ENCODE peak calls at places on chromosome 21, in six cellular contexts. C is brain microvascular endothelial cell; U is fibroblast of lung; I is suprapubic skin; J is CD8-positive, alpha-beta T cell; R is GM23338. P is an unnamed sample.
A peak's percentile ranks its signal among the peaks of the same experiment; 100 is the strongest.

GRCh38 chr21:29230541-29231275 is 68.0 kb upstream of the BACH1 start:
- DNase-seq in C (no peak), U (peak; percentile 46), I (no peak), J (no peak), R (no peak), P (no peak)

GRCh38 chr21:26280715-26281310 is 110.2 kb upstream of the APP start:
- DNase-seq in C (no peak), U (no peak), I (no peak), J (no peak), R (peak; percentile 11), P (peak; percentile 33)

GRCh38 chr21:40300300-40300699 is 433.1 kb downstream of the PCP4 start:
- DNase-seq in C (no peak), U (no peak), I (no peak), J (no peak), R (no peak), P (peak; percentile 26)

GRCh38 chr21:37770496-37770895 is 145.8 kb downstream of the KCNJ6 start:
- DNase-seq in C (no peak), U (no peak), I (no peak), J (no peak), R (no peak), P (no peak)

GRCh38 chr21:20822559-20823133 is 175.6 kb upstream of the NCAM2 start:
- DNase-seq in C (no peak), U (no peak), I (no peak), J (no peak), R (peak; percentile 25), P (peak; percentile 62)

GRCh38 chr21:33660406-33660805 is 18.1 kb downstream of the ITSN1 start:
- DNase-seq in C (no peak), U (no peak), I (no peak), J (no peak), R (no peak), P (no peak)

GRCh38 chr21:36909901-36910561 is 56.4 kb downstream of the HLCS start:
- DNase-seq in C (peak; percentile 93), U (peak; percentile 99), I (no peak), J (no peak), R (no peak), P (no peak)

GRCh38 chr21:31732538-31732864 is 583 bp upstream of the SCAF4 start:
- DNase-seq in C (peak; percentile 39), U (peak; percentile 73), I (no peak), J (no peak), R (no peak), P (no peak)

GRCh38 chr21:28770867-28771661 is 221.6 kb downstream of the LTN1 start:
- DNase-seq in C (no peak), U (peak; percentile 67), I (no peak), J (no peak), R (no peak), P (no peak)

GRCh38 chr21:40505681-40506080 is 341.3 kb downstream of the DSCAM start:
- DNase-seq in C (no peak), U (no peak), I (no peak), J (no peak), R (no peak), P (no peak)

GRCh38 chr21:31161157-31161556 is 122.9 kb upstream of the KRTAP19-8 start:
- DNase-seq in C (no peak), U (peak; percentile 6), I (no peak), J (no peak), R (peak; percentile 52), P (peak; percentile 63)

GRCh38 chr21:44849616-44850130 is 23.8 kb downstream of the PTTG1IP start:
- DNase-seq in C (no peak), U (no peak), I (no peak), J (no peak), R (no peak), P (no peak)

GRCh38 chr21:45584786-45585185 is 42.5 kb upstream of the SLC19A1 start:
- DNase-seq in C (no peak), U (no peak), I (peak; percentile 37), J (no peak), R (no peak), P (no peak)

GRCh38 chr21:26850116-26850643 is 5.0 kb upstream of the ADAMTS1 start:
- DNase-seq in C (no peak), U (peak; percentile 75), I (no peak), J (no peak), R (peak; percentile 76), P (peak; percentile 37)

GRCh38 chr21:41207401-41208388 is 39.7 kb downstream of the BACE2 start:
- DNase-seq in C (peak; percentile 73), U (peak; percentile 84), I (no peak), J (no peak), R (no peak), P (no peak)

GRCh38 chr21:36806103-36806502 is 107.2 kb downstream of the SIM2 start:
- DNase-seq in C (peak; percentile 24), U (no peak), I (no peak), J (no peak), R (no peak), P (no peak)

GRCh38 chr21:14273736-14274538 is 58.0 kb downstream of the RBM11 start:
- DNase-seq in C (no peak), U (no peak), I (peak; percentile 78), J (no peak), R (peak; percentile 72), P (peak; percentile 17)

GRCh38 chr21:32448803-32449594 is 36.5 kb downstream of the EVA1C start:
- DNase-seq in C (peak; percentile 16), U (peak; percentile 12), I (no peak), J (no peak), R (no peak), P (no peak)

GRCh38 chr21:21230672-21231071 is 232.5 kb downstream of the NCAM2 start:
- DNase-seq in C (no peak), U (peak; percentile 19), I (no peak), J (no peak), R (peak; percentile 37), P (peak; percentile 16)

GRCh38 chr21:43864313-43864805 is 664 bp upstream of the AGPAT3 start:
- DNase-seq in C (no peak), U (peak; percentile 31), I (no peak), J (peak; percentile 27), R (peak; percentile 84), P (peak; percentile 47)

GRCh38 chr21:42833439-42833815 is 45.9 kb downstream of the WDR4 start:
- DNase-seq in C (no peak), U (peak; percentile 6), I (peak; percentile 74), J (peak; percentile 47), R (peak; percentile 47), P (peak; percentile 52)
- TF ChIP-seq CTCF in C (peak; percentile 30), U (no peak), I (no peak), J (peak; percentile 38), R (peak; percentile 22), P (peak; percentile 50)

DNA sequence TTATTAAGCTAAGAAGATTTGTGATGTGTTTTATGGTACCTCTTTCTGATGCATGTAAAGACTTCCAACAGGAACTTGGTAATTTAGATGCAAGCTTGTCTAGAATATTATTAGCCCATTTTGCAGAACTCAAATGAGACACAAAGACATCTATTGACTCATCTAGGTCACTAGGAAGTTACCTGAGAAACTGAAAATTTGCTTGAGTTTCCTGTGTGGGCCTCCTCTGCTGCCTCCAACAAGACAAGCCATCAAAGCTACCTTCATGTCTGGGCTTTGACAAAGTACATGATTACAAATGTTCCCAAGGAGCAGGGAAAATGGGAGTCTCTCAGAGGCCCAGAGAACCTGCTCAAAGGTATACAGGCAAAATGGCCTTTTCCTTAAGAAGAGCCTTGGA is 5.6 kb downstream of the RUNX1 start:
- DNase-seq in C (no peak), U (no peak), I (no peak), J (no peak), R (no peak), P (no peak)
- H3K27ac ChIP-seq in C (no peak overlapping the region), U (no peak overlapping the region), I (no peak overlapping the region), J (no peak overlapping the region), R (no peak overlapping the region), P (no peak overlapping the region)

GRCh38 chr21:17660862-17661261 is 48.2 kb upstream of the BTG3 start:
- DNase-seq in C (no peak), U (no peak), I (no peak), J (no peak), R (no peak), P (no peak)
- H3K4me3 ChIP-seq in C (no peak overlapping the region), U (no peak overlapping the region), I (no peak overlapping the region), J (no peak overlapping the region), R (no peak overlapping the region), P (no peak overlapping the region)

DNA sequence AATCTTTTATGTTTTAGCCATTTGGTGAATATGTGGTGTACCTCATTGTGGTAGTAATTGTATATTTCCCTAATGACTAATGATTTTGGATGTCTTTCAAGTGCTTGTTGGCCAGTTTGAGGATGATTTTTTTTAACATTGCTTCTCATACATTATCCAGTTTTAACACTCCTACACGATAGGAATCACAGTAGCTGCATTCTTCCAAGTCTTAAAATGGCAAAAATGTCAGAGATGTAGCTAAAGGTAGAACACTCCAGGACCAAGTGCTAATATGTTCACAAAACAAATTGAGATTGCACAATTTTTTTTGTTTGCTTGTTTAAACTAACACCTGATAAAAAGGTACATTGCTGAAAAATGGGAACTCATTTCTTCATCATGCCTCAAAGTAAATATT is 11.7 kb downstream of the USP25 start:
- DNase-seq in C (no peak), U (peak; percentile 51), I (no peak), J (no peak), R (no peak), P (no peak)
- TF ChIP-seq CTCF in C (no peak), U (no peak), I (no peak), J (no peak), R (no peak), P (no peak)

P was measured in neural progenitor cell.